ENCODE peak calls at places on chromosomes 3 and 15, in eight cellular contexts. O is right lobe of liver, X is cardiac fibroblast, A is cardiac muscle cell, B is left ventricle myocardium inferior, P is heart right ventricle, N is lower lobe of right lung, E is Caco-2. S is an unnamed sample.

GRCh38 chr3:16048435-16049318 is 125.8 kb upstream of the GALNT15 start:
- DNase-seq in O (peak), X (peak), A (peak), B (no peak), P (no peak), N (no peak), E (peak), S (no peak)

GRCh38 chr15:94677202-94677790 is 445.9 kb downstream of the MCTP2 start:
- DNase-seq in O (no peak), X (no peak), A (no peak), B (no peak), P (no peak), N (no peak), E (no peak), S (no peak)

GRCh38 chr3:154584041-154584440 is 154.1 kb upstream of the GPR149 start:
- DNase-seq in O (no peak), X (no peak), A (no peak), B (no peak), P (no peak), N (no peak), E (no peak), S (no peak)

GRCh38 chr3:113285226-113285625 is 73.9 kb downstream of the BOC start:
- DNase-seq in O (no peak), X (no peak), A (no peak), B (no peak), P (no peak), N (no peak), E (no peak), S (no peak)

GRCh38 chr3:139460096-139460495 is 16.2 kb downstream of the RBP2 start:
- DNase-seq in O (no peak), X (no peak), A (no peak), B (no peak), P (no peak), N (no peak), E (no peak), S (no peak)

GRCh38 chr15:56919708-56920637 is 1.5 kb downstream of the TCF12 start:
- DNase-seq in O (peak), X (peak), A (peak), B (peak), P (peak), N (peak), E (peak), S (peak)

GRCh38 chr3:34357461-34357860 is 559.0 kb downstream of the PDCD6IP start:
- DNase-seq in O (no peak), X (no peak), A (no peak), B (no peak), P (no peak), N (no peak), E (no peak), S (no peak)

GRCh38 chr3:30544811-30545210 is 61.6 kb upstream of the TGFBR2 start:
- DNase-seq in O (no peak), X (peak), A (peak), B (no peak), P (no peak), N (no peak), E (no peak), S (no peak)

GRCh38 chr3:73493543-73494314 is 131.0 kb downstream of the PDZRN3 start:
- DNase-seq in O (no peak), X (peak), A (peak), B (no peak), P (no peak), N (no peak), E (no peak), S (no peak)

GRCh38 chr3:64223809-64224570 is 1.3 kb downstream of the PRICKLE2 start:
- DNase-seq in O (no peak), X (peak), A (peak), B (no peak), P (no peak), N (no peak), E (no peak), S (no peak)

GRCh38 chr3:64221564-64222257 is 3.6 kb downstream of the PRICKLE2 start:
- DNase-seq in O (no peak), X (no peak), A (no peak), B (no peak), P (no peak), N (no peak), E (no peak), S (no peak)

GRCh38 chr3:64222501-64222900 is 2.8 kb downstream of the PRICKLE2 start:
- DNase-seq in O (no peak), X (no peak), A (no peak), B (no peak), P (no peak), N (no peak), E (no peak), S (no peak)

GRCh38 chr3:64225695-64226499 is 631 bp upstream of the PRICKLE2 start:
- DNase-seq in O (no peak), X (no peak), A (no peak), B (no peak), P (no peak), N (no peak), E (no peak), S (no peak)

DNA sequence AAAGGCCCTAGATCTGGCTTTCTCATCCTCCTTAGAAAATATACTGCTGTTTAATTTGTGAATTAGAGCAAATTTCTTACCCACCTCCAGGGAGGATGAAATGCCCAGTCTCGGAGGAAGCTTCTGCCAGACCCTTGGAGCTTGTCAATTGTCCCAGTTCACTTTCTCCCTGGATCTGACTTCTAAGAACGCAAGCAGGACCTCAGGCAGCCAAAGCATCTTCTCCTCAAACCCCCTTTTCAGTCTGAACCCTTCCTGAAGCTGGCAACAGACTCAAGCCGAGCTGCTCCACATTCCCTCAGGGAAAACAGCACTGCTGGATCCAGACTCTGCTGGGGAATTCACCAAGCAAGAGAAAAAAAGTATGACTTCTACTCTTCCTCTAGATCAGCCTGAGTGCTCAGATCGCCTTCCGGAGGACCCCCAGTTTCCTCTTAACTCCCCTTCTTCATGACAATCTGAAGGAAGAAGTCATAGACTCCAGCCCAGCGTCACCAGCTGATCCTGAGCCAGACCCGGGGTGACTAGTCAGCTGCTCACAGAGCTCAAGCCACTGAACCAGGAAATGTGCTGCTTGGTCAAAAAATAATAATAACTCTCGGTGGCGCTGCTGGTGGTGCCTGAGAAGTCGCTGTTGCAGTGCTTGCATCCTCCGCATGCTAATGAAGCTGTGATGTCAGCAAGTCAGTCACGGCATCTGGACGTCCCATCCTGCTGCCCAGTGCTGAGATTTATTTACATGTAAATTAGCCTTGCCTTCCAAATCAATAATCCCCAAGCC is at the start of gene PRICKLE2:
- DNase-seq in O (peak), X (peak), A (peak), B (peak), P (peak), N (peak), E (no peak), S (peak)
- TF ChIP-seq CTCF in O (no peak), X (peak), A (peak), B (peak), P (peak), N (no peak), E (no peak), S (peak)

DNA sequence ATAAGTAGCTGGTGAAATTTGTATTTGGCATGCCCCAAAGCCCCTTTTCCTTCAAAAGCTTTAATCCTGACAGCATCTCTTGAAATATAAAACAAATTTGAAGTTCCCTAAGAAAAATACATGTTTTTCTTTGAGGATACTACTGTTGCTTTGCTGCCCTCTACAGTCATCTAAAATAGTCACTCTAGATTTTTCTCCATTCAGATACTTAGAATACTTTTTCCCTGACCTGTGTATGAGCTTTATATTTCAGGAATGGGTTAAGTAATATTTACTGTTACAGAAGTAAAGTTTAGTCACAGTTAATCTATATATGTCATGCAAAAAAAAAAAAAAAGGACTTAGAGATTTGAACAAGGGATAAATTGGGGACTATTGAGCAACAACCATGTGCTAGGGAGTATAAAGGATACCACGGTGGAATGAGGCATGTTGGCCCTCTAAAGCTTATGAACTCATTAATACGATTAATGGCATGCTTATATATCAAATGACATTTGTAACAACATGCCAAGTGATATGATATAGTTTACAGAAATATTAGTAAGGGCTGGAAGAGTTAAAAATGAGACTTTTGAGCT is 8.8 kb downstream of the NECTIN3 start:
- DNase-seq in O (no peak), X (peak), A (peak), B (no peak), P (no peak), N (no peak), E (no peak), S (no peak)
- TF ChIP-seq CTCF in O (peak), X (peak), A (peak), B (peak), P (peak), N (peak), E (peak), S (peak)

GRCh38 chr3:157135671-157136396 is 24.1 kb downstream of the CCNL1 start:
- DNase-seq in O (no peak), X (peak), A (peak), B (no peak), P (no peak), N (no peak), E (no peak), S (peak)
- TF ChIP-seq CTCF in O (peak), X (peak), A (peak), B (peak), P (peak), N (no peak), E (no peak), S (no peak)

GRCh38 chr3:152508705-152509104 is 240.0 kb downstream of the MBNL1 start:
- DNase-seq in O (no peak), X (peak), A (peak), B (no peak), P (no peak), N (no peak), E (no peak), S (no peak)
- TF ChIP-seq CTCF in O (peak), X (peak), A (no peak), B (peak), P (peak), N (peak), E (peak), S (peak)

GRCh38 chr3:122941233-122942206 is 86.0 kb downstream of the SEMA5B start:
- DNase-seq in O (no peak), X (peak), A (no peak), B (no peak), P (no peak), N (no peak), E (no peak), S (peak)
- TF ChIP-seq CTCF in O (peak), X (peak), A (peak), B (peak), P (peak), N (no peak), E (peak), S (no peak)

S was measured in kidney.